ENCODE peak calls at places on chromosomes 5 and 9, in four cellular contexts. D is A549, Z is SK-N-SH, Q is stomach. P is an unnamed sample.

GRCh38 chr9:6243746-6244145 is 28.1 kb downstream of the IL33 start:
- DNase-seq in D (no peak), Z (no peak), Q (no peak), P (no peak)

GRCh38 chr5:102865171-102865509 is 110.0 kb downstream of the PAM start:
- DNase-seq in D (no peak), Z (no peak), Q (no peak), P (no peak)

GRCh38 chr9:134125413-134126095 is 10.3 kb upstream of the WDR5 start:
- DNase-seq in D (no peak), Z (no peak), Q (no peak), P (no peak)

GRCh38 chr5:36537729-36538128 is 68.7 kb upstream of the SLC1A3 start:
- DNase-seq in D (no peak), Z (no peak), Q (no peak), P (no peak)

GRCh38 chr5:43202380-43202779 is 10.4 kb downstream of the NIM1K start:
- DNase-seq in D (no peak), Z (no peak), Q (no peak), P (no peak)

GRCh38 chr9:121321039-121321503 is 49.0 kb downstream of the STOM start:
- DNase-seq in D (no peak), Z (no peak), Q (no peak), P (no peak)

GRCh38 chr9:27548055-27548741 is 18.6 kb upstream of the MOB3B start:
- DNase-seq in D (no peak), Z (peak; percentile 38), Q (no peak), P (no peak)

GRCh38 chr5:170478306-170478705 is 25.5 kb upstream of the KCNIP1 start:
- DNase-seq in D (no peak), Z (no peak), Q (no peak), P (no peak)

GRCh38 chr5:129172561-129172960 is 78.0 kb downstream of the ISOC1 start:
- DNase-seq in D (no peak), Z (peak; percentile 11), Q (no peak), P (no peak)

GRCh38 chr5:61000887-61001286 is 55.9 kb downstream of the NDUFAF2 start:
- DNase-seq in D (no peak), Z (no peak), Q (no peak), P (no peak)
- TF ChIP-seq CTCF in D (no peak), Z (no peak), Q (no peak), P (no peak)

GRCh38 chr9:35293381-35293780 is 131.6 kb downstream of the UNC13B start:
- DNase-seq in D (no peak), Z (no peak), Q (no peak), P (no peak)
- TF ChIP-seq EP300 in D (no peak), Z (no peak), Q (no peak), P (no peak)

GRCh38 chr9:117245225-117245624 is 169.6 kb downstream of the ASTN2 start:
- DNase-seq in D (no peak), Z (no peak), Q (no peak), P (no peak)

GRCh38 chr9:117253256-117253655 is 161.6 kb downstream of the ASTN2 start:
- DNase-seq in D (no peak), Z (no peak), Q (no peak), P (no peak)

GRCh38 chr9:117250610-117251215 is 164.1 kb downstream of the ASTN2 start:
- DNase-seq in D (no peak), Z (no peak), Q (no peak), P (no peak)

GRCh38 chr9:117249799-117250198 is 165.1 kb downstream of the ASTN2 start:
- DNase-seq in D (no peak), Z (no peak), Q (no peak), P (no peak)

DNA sequence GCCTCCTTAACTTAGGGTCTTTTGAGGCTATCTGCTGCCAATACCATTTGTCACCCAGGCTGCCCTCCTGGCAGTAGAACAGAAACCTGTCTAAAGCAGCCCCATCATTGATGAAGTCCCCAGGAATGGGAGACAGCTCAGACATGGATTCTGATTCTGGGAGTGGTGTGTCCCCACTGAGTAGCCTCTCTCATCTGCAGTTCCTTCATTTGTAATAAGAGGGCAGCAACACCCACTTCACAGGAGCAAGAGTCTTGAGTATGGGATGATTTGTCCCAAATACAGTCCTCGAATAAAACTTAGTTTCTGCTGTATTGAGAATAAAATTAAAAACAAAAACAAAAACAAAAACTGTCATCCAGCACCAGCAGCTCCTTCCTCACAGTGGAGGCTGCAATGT is 167.6 kb downstream of the ASTN2 start:
- DNase-seq in D (peak; percentile 28), Z (peak; percentile 38), Q (no peak), P (no peak)
- TF ChIP-seq CTCF in D (no peak), Z (no peak), Q (no peak), P (no peak)

GRCh38 chr9:90965141-90965910 is 163.7 kb downstream of the SYK start:
- DNase-seq in D (no peak), Z (no peak), Q (no peak), P (no peak)

GRCh38 chr9:90960941-90961340 is 159.3 kb downstream of the SYK start:
- DNase-seq in D (no peak), Z (no peak), Q (no peak), P (no peak)

GRCh38 chr9:90964101-90965020 is 162.7 kb downstream of the SYK start:
- DNase-seq in D (peak; percentile 46), Z (peak; percentile 51), Q (peak; percentile 61), P (peak; percentile 18)

GRCh38 chr9:90958328-90958727 is 156.7 kb downstream of the SYK start:
- DNase-seq in D (no peak), Z (no peak), Q (no peak), P (no peak)

DNA sequence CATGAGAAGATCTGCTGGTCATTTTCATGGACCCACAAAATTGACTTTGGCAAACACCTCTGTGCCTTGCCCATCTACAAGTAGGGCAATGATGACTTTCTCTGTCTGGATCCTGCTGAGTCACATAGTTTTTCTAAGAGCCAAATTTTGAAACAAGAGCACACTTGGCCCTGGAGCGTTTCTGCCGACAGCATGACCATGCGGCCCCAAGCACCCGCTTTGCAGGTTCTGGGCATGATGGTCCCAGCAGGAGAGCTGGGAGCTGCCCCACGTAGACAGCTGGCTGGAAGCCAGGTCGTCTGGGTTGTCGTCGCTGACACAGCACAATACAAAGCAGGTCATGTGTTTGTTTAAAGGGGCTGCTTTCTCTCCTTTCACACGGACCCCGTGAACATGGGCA is 159.8 kb downstream of the SYK start:
- DNase-seq in D (no peak), Z (no peak), Q (no peak), P (no peak)
- TF ChIP-seq EP300 in D (no peak), Z (no peak), Q (no peak), P (no peak)

GRCh38 chr5:89729623-89730390 is 679.7 kb downstream of the CETN3 start:
- DNase-seq in D (no peak), Z (no peak), Q (no peak), P (no peak)
- TF ChIP-seq CTCF in D (no peak), Z (peak; percentile 35), Q (no peak), P (no peak)

DNA sequence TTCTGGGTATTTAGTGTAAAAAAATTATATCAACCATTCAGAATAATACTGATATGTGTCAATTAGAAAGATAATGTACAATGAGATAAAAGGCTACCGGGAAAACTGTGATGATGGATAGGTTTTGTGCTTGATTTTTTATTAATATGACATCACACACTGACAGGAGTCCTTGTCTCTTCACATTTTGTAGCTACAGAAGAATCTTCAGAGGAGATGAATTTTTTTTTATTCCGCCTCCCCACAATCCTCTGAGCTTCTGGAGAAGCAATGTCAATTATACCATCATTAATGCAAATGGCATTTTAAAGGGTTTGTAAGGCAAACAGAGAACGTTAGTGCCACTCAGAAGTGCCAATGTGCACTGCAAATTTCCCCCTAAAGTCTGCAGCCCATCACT is 131.7 kb upstream of the CCNG1 start:
- DNase-seq in D (no peak), Z (no peak), Q (no peak), P (no peak)
- TF ChIP-seq EP300 in D (no peak), Z (no peak), Q (no peak), P (no peak)

GRCh38 chr5:147902606-147903115 is 3.7 kb downstream of the C5orf46 start:
- DNase-seq in D (no peak), Z (no peak), Q (no peak), P (no peak)
- TF ChIP-seq CTCF in D (no peak), Z (no peak), Q (no peak), P (no peak)

GRCh38 chr5:56669534-56670483 is 145.5 kb upstream of the MAP3K1 start:
- DNase-seq in D (no peak), Z (no peak), Q (peak; percentile 83), P (no peak)
- TF ChIP-seq EP300 in D (no peak), Z (no peak), Q (no peak), P (no peak)

P was measured in ovary.